ENCODE peak calls at places on chromosome 9, in seven cellular contexts. E is IMR-90, T is GM23248, K is psoas muscle, C is breast epithelium, Y is PC-9, V is Peyer's patch. S is an unnamed sample. For H3K4me1, the result is how much of the 10 kb centered on the place peaks cover.

GRCh38 chr9:1018121-1018520 is 32.0 kb upstream of the DMRT2 start:
- DNase-seq in E (no peak), T (peak), K (peak), C (no peak), Y (no peak), V (no peak), S (no peak)

GRCh38 chr9:125758986-125759811 is 12.0 kb downstream of the PBX3 start:
- DNase-seq in E (no peak), T (peak), K (no peak), C (no peak), Y (no peak), V (no peak), S (no peak)

GRCh38 chr9:28365736-28366135 is 792.5 kb upstream of the C9orf72 start:
- DNase-seq in E (no peak), T (peak), K (no peak), C (no peak), Y (no peak), V (no peak), S (no peak)

GRCh38 chr9:87278971-87279731 is 218.5 kb upstream of the DAPK1 start:
- DNase-seq in E (peak), T (peak), K (no peak), C (no peak), Y (no peak), V (no peak), S (no peak)

GRCh38 chr9:33475357-33475756 is 1.6 kb upstream of the NOL6 start:
- DNase-seq in E (no peak), T (no peak), K (no peak), C (peak), Y (no peak), V (no peak), S (no peak)

GRCh38 chr9:16133032-16133431 is 580.2 kb downstream of the CCDC171 start:
- DNase-seq in E (no peak), T (no peak), K (no peak), C (no peak), Y (no peak), V (no peak), S (no peak)

GRCh38 chr9:70120834-70121510 is 77.3 kb downstream of the MAMDC2 start:
- DNase-seq in E (peak), T (peak), K (peak), C (no peak), Y (peak), V (peak), S (peak)

GRCh38 chr9:7967851-7968250 is 168.3 kb upstream of the DMAC1 start:
- DNase-seq in E (no peak), T (no peak), K (no peak), C (no peak), Y (no peak), V (no peak), S (no peak)

GRCh38 chr9:34971146-34971811 is 13.2 kb downstream of the PHF24 start:
- DNase-seq in E (no peak), T (no peak), K (no peak), C (no peak), Y (no peak), V (no peak), S (no peak)

GRCh38 chr9:22141906-22142305 is 132.8 kb upstream of the CDKN2B start:
- DNase-seq in E (peak), T (peak), K (no peak), C (no peak), Y (no peak), V (no peak), S (peak)

GRCh38 chr9:134065720-134066419 is 2.0 kb downstream of the BRD3 start:
- DNase-seq in E (peak), T (peak), K (no peak), C (peak), Y (peak), V (peak), S (peak)

GRCh38 chr9:107425110-107426025 is 64.2 kb downstream of the KLF4 start:
- DNase-seq in E (peak), T (peak), K (peak), C (peak), Y (peak), V (peak), S (peak)

GRCh38 chr9:135075234-135076142 is 12.0 kb upstream of the OLFM1 start:
- DNase-seq in E (no peak), T (peak), K (peak), C (peak), Y (no peak), V (peak), S (peak)
- H3K4me3 ChIP-seq in E (peak), T (peak), K (peak), C (peak), Y (no peak), V (peak), S (peak)

GRCh38 chr9:127539259-127539981 is 72.7 kb upstream of the STXBP1 start:
- DNase-seq in E (peak), T (peak), K (no peak), C (no peak), Y (no peak), V (no peak), S (no peak)
- H3K4me1 ChIP-seq in E (half or more), T (half or more), K (under half), C (under half), Y (under half), V (under half), S (under half)

GRCh38 chr9:91163441-91163772 is 198.3 kb downstream of the AUH start:
- DNase-seq in E (no peak), T (no peak), K (no peak), C (no peak), Y (no peak), V (no peak), S (no peak)

GRCh38 chr9:91162784-91163440 is 198.8 kb downstream of the AUH start:
- DNase-seq in E (no peak), T (no peak), K (no peak), C (no peak), Y (peak), V (peak), S (no peak)

GRCh38 chr9:91163773-91164471 is 197.8 kb downstream of the AUH start:
- DNase-seq in E (no peak), T (no peak), K (no peak), C (no peak), Y (no peak), V (no peak), S (no peak)

GRCh38 chr9:91166796-91167366 is 194.8 kb downstream of the AUH start:
- DNase-seq in E (peak), T (peak), K (no peak), C (no peak), Y (no peak), V (no peak), S (no peak)

DNA sequence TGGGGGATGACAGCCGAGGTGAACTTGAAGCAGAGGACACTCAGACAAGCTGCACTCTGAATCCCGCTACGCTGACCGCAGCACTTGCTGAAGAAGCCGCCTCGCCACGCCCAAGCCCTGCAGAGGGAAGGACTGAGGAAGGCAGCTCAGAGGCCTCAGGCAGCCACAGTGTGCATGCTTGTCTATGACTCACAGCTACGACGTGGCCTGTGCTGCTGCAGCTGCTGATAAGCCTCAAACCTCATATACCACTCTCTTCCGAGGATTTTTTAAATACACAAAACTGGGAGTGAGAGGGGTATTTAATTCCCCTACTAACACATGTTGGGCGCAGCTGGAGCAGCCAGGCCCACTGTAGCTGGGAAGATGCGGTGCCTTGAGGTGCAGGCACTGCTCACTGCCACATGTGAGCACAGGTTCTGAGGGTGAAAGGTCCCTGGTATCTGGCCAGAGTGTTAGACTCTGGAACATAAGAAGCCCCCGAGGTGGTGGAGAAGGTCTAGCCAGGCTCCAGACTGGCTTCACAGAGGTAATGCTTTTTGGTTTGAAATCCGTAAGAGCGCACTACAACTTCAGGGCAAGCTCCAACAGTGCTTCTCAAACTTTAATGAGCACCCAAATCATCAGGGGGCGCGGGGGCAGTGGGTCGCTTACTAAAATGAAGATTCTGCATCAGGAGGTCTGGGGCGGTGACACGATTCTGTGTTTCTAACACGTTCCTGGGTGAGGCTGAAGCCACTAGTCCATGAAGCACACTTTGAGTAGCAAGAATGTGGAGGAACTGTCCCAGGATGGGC is 196.8 kb downstream of the AUH start:
- DNase-seq in E (peak), T (peak), K (peak), C (peak), Y (peak), V (peak), S (peak)
- H3K27ac ChIP-seq in E (peak), T (peak), K (no peak), C (no peak), Y (peak), V (peak), S (no peak)

DNA sequence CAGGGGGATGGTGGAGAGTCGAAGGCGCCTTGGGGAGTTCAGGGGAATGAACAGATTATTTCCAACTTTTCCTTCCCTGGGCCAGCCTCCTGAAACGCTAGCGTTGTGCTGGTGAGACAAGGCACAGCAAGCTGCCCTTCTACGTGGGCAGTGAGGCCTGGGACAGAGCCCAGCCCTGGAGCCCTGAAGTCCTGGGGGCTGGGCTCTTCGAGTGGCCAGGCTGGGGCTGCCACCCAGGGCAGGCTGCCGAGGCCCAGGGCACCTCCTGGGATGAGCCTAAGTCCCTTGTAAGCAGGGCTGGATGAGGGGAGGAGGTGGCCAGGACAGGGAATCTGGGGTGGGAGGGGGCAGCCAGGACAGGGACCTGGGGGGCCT is 1.4 kb upstream of the LCN12 start:
- DNase-seq in E (no peak), T (no peak), K (peak), C (no peak), Y (peak), V (no peak), S (no peak)
- H3K4me3 ChIP-seq in E (no peak), T (no peak), K (peak), C (peak), Y (peak), V (peak), S (no peak)

GRCh38 chr9:76138360-76138759 is 247.9 kb downstream of the PCSK5 start:
- DNase-seq in E (no peak), T (no peak), K (no peak), C (no peak), Y (no peak), V (no peak), S (no peak)
- H3K4me1 ChIP-seq in E (under half), T (under half), K (under half), C (under half), Y (under half), V (under half), S (under half)

GRCh38 chr9:135989157-135989556 is 28.0 kb upstream of the UBAC1 start:
- DNase-seq in E (no peak), T (no peak), K (no peak), C (no peak), Y (no peak), V (no peak), S (no peak)
- H3K27ac ChIP-seq in E (no peak), T (no peak), K (no peak), C (no peak), Y (no peak), V (no peak), S (no peak)

S was measured in right cardiac atrium.